ENCODE peak calls at places on chromosome 17, in ten cellular contexts. F is suprapubic skin, E is tibial artery, W is heart right ventricle, M is uterus, Q is left ventricle myocardium inferior, A is endodermal cell, B is heart left ventricle, U is fibroblast of lung, H is thoracic aorta. X is an unnamed sample.

GRCh38 chr17:57625957-57626356 is 119.1 kb downstream of the CCDC182 start:
- DNase-seq in F (peak; percentile 60), Q (no peak), H (no peak), U (no peak), W (no peak), E (no peak), B (peak; percentile 22), A (no peak), M (no peak), X (no peak)

GRCh38 chr17:76458580-76459490 is 5.9 kb upstream of the UBE2O start:
- DNase-seq in W (peak; percentile 57), A (peak; percentile 96), Q (peak; percentile 58), M (no peak), H (no peak), U (peak; percentile 61), E (no peak), B (peak; percentile 56), F (no peak), X (no peak)

GRCh38 chr17:80761421-80761871 is 216.8 kb downstream of the RPTOR start:
- DNase-seq in E (no peak), B (no peak), A (peak; percentile 25), F (no peak), H (no peak), M (no peak), Q (no peak), U (peak; percentile 68), W (no peak), X (peak; percentile 43)

GRCh38 chr17:77089118-77089477 is 51.7 kb upstream of the SEC14L1 start:
- DNase-seq in E (no peak), A (peak; percentile 72), U (no peak), Q (no peak), W (no peak), F (no peak), H (no peak), M (no peak), B (no peak), X (no peak)

GRCh38 chr17:6070895-6071511 is 824 bp downstream of the WSCD1 start:
- DNase-seq in U (peak; percentile 29), B (no peak), W (no peak), F (no peak), A (peak; percentile 78), M (no peak), Q (no peak), E (no peak), H (no peak), X (no peak)

GRCh38 chr17:77242118-77242800 is 101.5 kb downstream of the SEC14L1 start:
- DNase-seq in U (no peak), Q (no peak), E (no peak), B (no peak), F (no peak), H (no peak), M (no peak), A (peak; percentile 63), W (no peak), X (no peak)

GRCh38 chr17:75504347-75505151 is 10.8 kb downstream of the CASKIN2 start:
- DNase-seq in Q (no peak), B (no peak), M (no peak), U (no peak), E (no peak), H (no peak), F (no peak), A (peak; percentile 93), W (peak; percentile 37), X (no peak)

GRCh38 chr17:27929990-27930389 is 36.8 kb upstream of the LYRM9 start:
- DNase-seq in M (no peak), A (no peak), B (no peak), E (no peak), W (no peak), Q (no peak), U (no peak), F (no peak), H (no peak), X (no peak)

GRCh38 chr17:12631076-12631475 is 34.6 kb upstream of the MYOCD start:
- DNase-seq in A (no peak), E (no peak), U (no peak), W (no peak), Q (no peak), M (peak; percentile 34), H (peak; percentile 21), B (no peak), F (no peak), X (no peak)

GRCh38 chr17:76492250-76492988 is 8.8 kb downstream of the RHBDF2 start:
- DNase-seq in Q (no peak), F (no peak), H (no peak), W (peak; percentile 28), A (no peak), U (no peak), B (no peak), E (no peak), M (no peak), X (no peak)

GRCh38 chr17:43530303-43531081 is 15.6 kb downstream of the ETV4 start:
- DNase-seq in Q (peak; percentile 63), F (no peak), B (peak; percentile 85), W (peak; percentile 60), A (peak; percentile 100), M (peak; percentile 73), U (peak; percentile 93), H (no peak), E (peak; percentile 35), X (peak; percentile 90)

GRCh38 chr17:8883353-8883752 is 15.9 kb upstream of the PIK3R6 start:
- DNase-seq in M (no peak), B (no peak), A (no peak), F (no peak), E (no peak), W (no peak), H (no peak), U (no peak), Q (no peak), X (no peak)

GRCh38 chr17:8881606-8882005 is 14.1 kb upstream of the PIK3R6 start:
- DNase-seq in E (no peak), W (no peak), B (no peak), H (no peak), M (no peak), A (no peak), Q (no peak), F (no peak), U (no peak), X (no peak)

GRCh38 chr17:8877984-8878383 is 10.5 kb upstream of the PIK3R6 start:
- DNase-seq in Q (no peak), W (no peak), U (no peak), E (no peak), F (no peak), M (no peak), H (no peak), B (no peak), A (no peak), X (no peak)

GRCh38 chr17:8884336-8884990 is 17.0 kb upstream of the PIK3R6 start:
- DNase-seq in A (peak; percentile 50), F (no peak), B (no peak), M (no peak), W (no peak), U (no peak), E (no peak), Q (no peak), H (no peak), X (no peak)

GRCh38 chr17:8880466-8880865 is 13.0 kb upstream of the PIK3R6 start:
- DNase-seq in U (no peak), H (no peak), A (no peak), B (no peak), F (no peak), W (no peak), Q (no peak), M (no peak), E (no peak), X (no peak)
- H3K36me3 ChIP-seq in U (no peaks in the 10 kb centered on the region), H (no peaks in the 10 kb centered on the region), A (peaks cover 6% of the 10 kb centered on the region), B (no peaks in the 10 kb centered on the region), F (no peaks in the 10 kb centered on the region), W (no peaks in the 10 kb centered on the region), Q (no peaks in the 10 kb centered on the region), M (no peaks in the 10 kb centered on the region), E (no peaks in the 10 kb centered on the region), X (no peaks in the 10 kb centered on the region)

DNA sequence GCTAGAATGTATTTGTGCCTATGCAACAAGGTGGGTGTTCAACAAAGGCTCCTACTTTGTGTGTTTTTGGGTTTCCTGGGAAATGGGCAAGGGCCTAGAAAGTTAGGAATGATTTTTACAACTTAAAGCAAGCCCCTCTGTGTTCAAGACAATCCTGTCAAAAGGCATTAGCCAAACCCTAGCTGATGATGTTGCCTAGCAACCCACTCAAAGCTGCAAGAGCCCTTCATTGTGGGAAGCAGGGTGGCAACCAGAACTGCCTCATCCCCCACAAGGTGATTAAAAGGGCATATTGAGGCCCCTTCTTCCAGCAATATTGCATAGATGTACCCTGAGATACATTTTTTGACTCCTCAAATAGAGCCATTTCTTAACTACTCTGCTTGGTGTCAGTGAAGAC is 16.0 kb upstream of the RASL10B start:
- DNase-seq in H (no peak), U (no peak), B (no peak), W (no peak), A (no peak), M (no peak), F (no peak), E (no peak), Q (no peak), X (no peak)
- H3K4me1 ChIP-seq in H (peaks cover 67% of the 10 kb centered on the region), U (peaks cover 5% of the 10 kb centered on the region), B (peaks cover 56% of the 10 kb centered on the region), W (peaks cover 56% of the 10 kb centered on the region), A (peaks cover 6% of the 10 kb centered on the region), M (no peaks in the 10 kb centered on the region), F (peaks cover 9% of the 10 kb centered on the region), E (peaks cover 52% of the 10 kb centered on the region), Q (peaks cover 69% of the 10 kb centered on the region), X (no peaks in the 10 kb centered on the region)

DNA sequence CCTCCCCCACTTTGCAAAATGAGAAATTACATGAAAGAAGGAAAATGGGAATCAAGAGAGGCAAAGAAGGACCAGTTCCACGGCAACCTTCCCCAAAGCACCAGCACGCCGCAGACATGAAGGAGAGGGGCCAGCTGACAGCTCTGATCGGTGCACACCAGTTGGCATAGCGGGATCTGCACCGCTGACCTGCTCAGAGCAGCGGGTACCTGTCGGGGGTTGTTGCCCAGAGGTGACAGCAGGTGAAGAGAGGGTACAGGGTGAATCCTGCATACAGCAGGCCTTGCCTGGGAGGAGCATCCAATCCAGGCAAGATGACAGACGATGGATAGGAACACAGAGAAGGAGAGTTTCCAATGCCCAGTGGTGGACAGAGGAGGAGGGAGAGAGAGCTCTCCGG is 24.1 kb downstream of the CEP295NL start:
- DNase-seq in Q (no peak), E (no peak), H (no peak), M (no peak), B (no peak), A (no peak), U (no peak), F (no peak), W (no peak), X (no peak)
- H3K27ac ChIP-seq in Q (peak overlapping the region; percentile 99), E (peak overlapping the region; percentile 89), H (peak overlapping the region; percentile 63), M (peak overlapping the region; percentile 89), B (peak overlapping the region; percentile 88), A (no peak overlapping the region), U (peak overlapping the region; percentile 95), F (peak overlapping the region; percentile 79), W (peak overlapping the region; percentile 85), X (no peak overlapping the region)

DNA sequence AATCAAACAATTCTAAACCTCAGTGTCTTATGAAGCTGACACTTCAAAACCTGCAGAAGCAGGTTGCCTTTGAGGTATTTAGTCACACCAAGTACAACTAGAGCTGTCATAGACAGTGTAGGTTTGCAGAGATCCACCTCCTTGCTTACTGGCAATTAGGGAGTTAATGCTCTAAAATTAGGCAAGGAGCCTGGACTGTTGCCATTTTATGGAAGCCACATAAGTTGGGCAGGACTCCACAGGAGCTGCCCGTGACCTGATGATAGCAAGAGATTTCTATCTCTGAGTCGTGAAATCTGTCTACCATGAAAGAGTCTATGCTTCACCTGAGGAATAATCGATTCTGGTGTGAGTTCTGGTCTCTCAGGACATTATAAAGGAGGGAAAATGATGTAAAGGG is 8.9 kb downstream of the EME1 start:
- DNase-seq in U (peak; percentile 29), H (no peak), M (no peak), B (no peak), Q (no peak), A (no peak), E (no peak), W (no peak), F (no peak), X (no peak)
- H3K36me3 ChIP-seq in U (peaks cover 35% of the 10 kb centered on the region), H (peaks cover 46% of the 10 kb centered on the region), M (no peaks in the 10 kb centered on the region), B (peaks cover 24% of the 10 kb centered on the region), Q (peaks cover 62% of the 10 kb centered on the region), A (peaks cover 78% of the 10 kb centered on the region), E (peaks cover 69% of the 10 kb centered on the region), W (peaks cover 31% of the 10 kb centered on the region), F (peaks cover 64% of the 10 kb centered on the region), X (peaks cover 77% of the 10 kb centered on the region)

X was measured in A673.